ENCODE peak calls at places on chromosomes 13 and 19, in ten cellular contexts. One of them, this sample, is unnamed.

GRCh38 chr13:103663996-103664395 is 597.8 kb upstream of the SLC10A2 start:
- DNase-seq in iris pigment epithelial cell: no peak
- DNase-seq in A549: no peak
- DNase-seq in CD8-positive, alpha-beta T cell: no peak
- DNase-seq in nephron progenitor cell: no peak
- DNase-seq in fibroblast of pulmonary artery: no peak
- DNase-seq in PC-9: peak; percentile 9
- DNase-seq in amniotic stem cell: no peak
- DNase-seq in GDM1: no peak
- DNase-seq in NCI-H524 treated with DMSO at 0.1 percent for 48 hours: no peak
- DNase-seq in this sample: no peak

GRCh38 chr13:55937180-55937579 is 1203.5 kb upstream of the PRR20A start:
- DNase-seq in fibroblast of pulmonary artery: no peak
- DNase-seq in CD8-positive, alpha-beta T cell: no peak
- DNase-seq in A549: no peak
- DNase-seq in amniotic stem cell: no peak
- DNase-seq in NCI-H524 treated with DMSO at 0.1 percent for 48 hours: no peak
- DNase-seq in nephron progenitor cell: no peak
- DNase-seq in PC-9: no peak
- DNase-seq in GDM1: no peak
- DNase-seq in iris pigment epithelial cell: no peak
- DNase-seq in this sample: no peak

GRCh38 chr19:35141627-35142401 is 1.2 kb upstream of the FXYD7 start:
- DNase-seq in CD8-positive, alpha-beta T cell: no peak
- DNase-seq in NCI-H524 treated with DMSO at 0.1 percent for 48 hours: no peak
- DNase-seq in PC-9: no peak
- DNase-seq in A549: no peak
- DNase-seq in amniotic stem cell: no peak
- DNase-seq in fibroblast of pulmonary artery: no peak
- DNase-seq in iris pigment epithelial cell: no peak
- DNase-seq in GDM1: no peak
- DNase-seq in nephron progenitor cell: no peak
- DNase-seq in this sample: no peak

GRCh38 chr13:33119886-33120543 is 103.8 kb downstream of the KL start:
- DNase-seq in amniotic stem cell: no peak
- DNase-seq in CD8-positive, alpha-beta T cell: no peak
- DNase-seq in GDM1: no peak
- DNase-seq in iris pigment epithelial cell: peak; percentile 65
- DNase-seq in PC-9: peak; percentile 62
- DNase-seq in nephron progenitor cell: no peak
- DNase-seq in A549: peak; percentile 24
- DNase-seq in fibroblast of pulmonary artery: no peak
- DNase-seq in NCI-H524 treated with DMSO at 0.1 percent for 48 hours: no peak
- DNase-seq in this sample: no peak

GRCh38 chr13:27627377-27627776 is 5.7 kb downstream of the POLR1D start:
- DNase-seq in amniotic stem cell: no peak
- DNase-seq in NCI-H524 treated with DMSO at 0.1 percent for 48 hours: no peak
- DNase-seq in fibroblast of pulmonary artery: no peak
- DNase-seq in CD8-positive, alpha-beta T cell: no peak
- DNase-seq in A549: no peak
- DNase-seq in nephron progenitor cell: no peak
- DNase-seq in iris pigment epithelial cell: no peak
- DNase-seq in PC-9: no peak
- DNase-seq in GDM1: no peak
- DNase-seq in this sample: no peak

GRCh38 chr19:2554856-2555255 is 78.9 kb downstream of the GADD45B start:
- DNase-seq in amniotic stem cell: no peak
- DNase-seq in PC-9: no peak
- DNase-seq in CD8-positive, alpha-beta T cell: no peak
- DNase-seq in nephron progenitor cell: no peak
- DNase-seq in fibroblast of pulmonary artery: peak; percentile 38
- DNase-seq in GDM1: no peak
- DNase-seq in iris pigment epithelial cell: peak; percentile 26
- DNase-seq in NCI-H524 treated with DMSO at 0.1 percent for 48 hours: no peak
- DNase-seq in A549: no peak
- DNase-seq in this sample: no peak

GRCh38 chr13:35716644-35717170 is 240.2 kb upstream of the MAB21L1 start:
- DNase-seq in PC-9: no peak
- DNase-seq in nephron progenitor cell: no peak
- DNase-seq in A549: no peak
- DNase-seq in iris pigment epithelial cell: no peak
- DNase-seq in fibroblast of pulmonary artery: no peak
- DNase-seq in NCI-H524 treated with DMSO at 0.1 percent for 48 hours: no peak
- DNase-seq in amniotic stem cell: no peak
- DNase-seq in GDM1: no peak
- DNase-seq in CD8-positive, alpha-beta T cell: no peak
- DNase-seq in this sample: no peak

GRCh38 chr13:105996391-105997028 is 539.0 kb downstream of the EFNB2 start:
- DNase-seq in iris pigment epithelial cell: no peak
- DNase-seq in nephron progenitor cell: no peak
- DNase-seq in fibroblast of pulmonary artery: no peak
- DNase-seq in amniotic stem cell: no peak
- DNase-seq in PC-9: no peak
- DNase-seq in CD8-positive, alpha-beta T cell: no peak
- DNase-seq in NCI-H524 treated with DMSO at 0.1 percent for 48 hours: peak; percentile 81
- DNase-seq in GDM1: no peak
- DNase-seq in A549: no peak
- DNase-seq in this sample: no peak

GRCh38 chr13:32284927-32285632 is 30.1 kb downstream of the ZAR1L start:
- DNase-seq in CD8-positive, alpha-beta T cell: no peak
- DNase-seq in NCI-H524 treated with DMSO at 0.1 percent for 48 hours: no peak
- DNase-seq in PC-9: peak; percentile 10
- DNase-seq in amniotic stem cell: no peak
- DNase-seq in A549: no peak
- DNase-seq in GDM1: no peak
- DNase-seq in nephron progenitor cell: no peak
- DNase-seq in fibroblast of pulmonary artery: peak; percentile 94
- DNase-seq in iris pigment epithelial cell: peak; percentile 78
- DNase-seq in this sample: no peak

GRCh38 chr13:66860868-66861447 is 369.2 kb downstream of the PCDH9 start:
- DNase-seq in amniotic stem cell: no peak
- DNase-seq in PC-9: no peak
- DNase-seq in A549: no peak
- DNase-seq in NCI-H524 treated with DMSO at 0.1 percent for 48 hours: no peak
- DNase-seq in iris pigment epithelial cell: no peak
- DNase-seq in CD8-positive, alpha-beta T cell: no peak
- DNase-seq in nephron progenitor cell: no peak
- DNase-seq in GDM1: no peak
- DNase-seq in fibroblast of pulmonary artery: no peak
- DNase-seq in this sample: no peak

GRCh38 chr13:67150608-67151007 is 79.5 kb downstream of the PCDH9 start:
- DNase-seq in PC-9: no peak
- DNase-seq in NCI-H524 treated with DMSO at 0.1 percent for 48 hours: no peak
- DNase-seq in amniotic stem cell: no peak
- DNase-seq in nephron progenitor cell: no peak
- DNase-seq in A549: no peak
- DNase-seq in GDM1: no peak
- DNase-seq in iris pigment epithelial cell: no peak
- DNase-seq in fibroblast of pulmonary artery: no peak
- DNase-seq in CD8-positive, alpha-beta T cell: no peak
- DNase-seq in this sample: no peak

GRCh38 chr19:44758596-44758995 is 10.1 kb downstream of the BCL3 start:
- DNase-seq in PC-9: no peak
- DNase-seq in NCI-H524 treated with DMSO at 0.1 percent for 48 hours: no peak
- DNase-seq in amniotic stem cell: no peak
- DNase-seq in iris pigment epithelial cell: no peak
- DNase-seq in GDM1: no peak
- DNase-seq in fibroblast of pulmonary artery: no peak
- DNase-seq in A549: peak; percentile 76
- DNase-seq in nephron progenitor cell: peak; percentile 53
- DNase-seq in CD8-positive, alpha-beta T cell: no peak
- DNase-seq in this sample: no peak

GRCh38 chr13:113060557-113061270 is 44.9 kb upstream of the F7 start:
- DNase-seq in nephron progenitor cell: no peak
- DNase-seq in PC-9: no peak
- DNase-seq in NCI-H524 treated with DMSO at 0.1 percent for 48 hours: no peak
- DNase-seq in CD8-positive, alpha-beta T cell: no peak
- DNase-seq in fibroblast of pulmonary artery: no peak
- DNase-seq in amniotic stem cell: no peak
- DNase-seq in A549: no peak
- DNase-seq in GDM1: no peak
- DNase-seq in iris pigment epithelial cell: no peak
- DNase-seq in this sample: no peak

GRCh38 chr19:50646074-50646807 is 3.0 kb upstream of the C19orf81 start:
- DNase-seq in iris pigment epithelial cell: peak; percentile 81
- DNase-seq in CD8-positive, alpha-beta T cell: no peak
- DNase-seq in PC-9: peak; percentile 5
- DNase-seq in fibroblast of pulmonary artery: peak; percentile 84
- DNase-seq in amniotic stem cell: no peak
- DNase-seq in A549: peak; percentile 83
- DNase-seq in NCI-H524 treated with DMSO at 0.1 percent for 48 hours: no peak
- DNase-seq in GDM1: no peak
- DNase-seq in nephron progenitor cell: no peak
- DNase-seq in this sample: no peak

GRCh38 chr13:27375686-27376326 is 48.6 kb upstream of the GTF3A start:
- DNase-seq in amniotic stem cell: no peak
- DNase-seq in fibroblast of pulmonary artery: peak; percentile 74
- DNase-seq in NCI-H524 treated with DMSO at 0.1 percent for 48 hours: no peak
- DNase-seq in GDM1: no peak
- DNase-seq in iris pigment epithelial cell: peak; percentile 59
- DNase-seq in CD8-positive, alpha-beta T cell: no peak
- DNase-seq in nephron progenitor cell: peak; percentile 87
- DNase-seq in A549: peak; percentile 59
- DNase-seq in PC-9: peak; percentile 34
- DNase-seq in this sample: no peak

GRCh38 chr19:39847525-39847924 is 1.3 kb upstream of the FBL start:
- DNase-seq in GDM1: no peak
- DNase-seq in A549: no peak
- DNase-seq in PC-9: no peak
- DNase-seq in CD8-positive, alpha-beta T cell: no peak
- DNase-seq in nephron progenitor cell: no peak
- DNase-seq in fibroblast of pulmonary artery: no peak
- DNase-seq in amniotic stem cell: no peak
- DNase-seq in iris pigment epithelial cell: no peak
- DNase-seq in NCI-H524 treated with DMSO at 0.1 percent for 48 hours: no peak
- DNase-seq in this sample: no peak

GRCh38 chr19:45187421-45188100 is 9.0 kb downstream of the BLOC1S3 start:
- DNase-seq in fibroblast of pulmonary artery: peak; percentile 17
- DNase-seq in PC-9: peak; percentile 21
- DNase-seq in amniotic stem cell: no peak
- DNase-seq in nephron progenitor cell: peak; percentile 35
- DNase-seq in iris pigment epithelial cell: no peak
- DNase-seq in GDM1: peak; percentile 18
- DNase-seq in CD8-positive, alpha-beta T cell: no peak
- DNase-seq in NCI-H524 treated with DMSO at 0.1 percent for 48 hours: no peak
- DNase-seq in A549: no peak
- DNase-seq in this sample: no peak

GRCh38 chr19:14139944-14140343 is 3.6 kb upstream of the ASF1B start:
- DNase-seq in fibroblast of pulmonary artery: no peak
- DNase-seq in NCI-H524 treated with DMSO at 0.1 percent for 48 hours: no peak
- DNase-seq in GDM1: no peak
- DNase-seq in iris pigment epithelial cell: peak; percentile 59
- DNase-seq in CD8-positive, alpha-beta T cell: no peak
- DNase-seq in A549: no peak
- DNase-seq in nephron progenitor cell: no peak
- DNase-seq in PC-9: peak; percentile 39
- DNase-seq in amniotic stem cell: no peak
- DNase-seq in this sample: no peak

GRCh38 chr19:10975374-10976036 is 14.7 kb downstream of the SMARCA4 start:
- DNase-seq in PC-9: no peak
- DNase-seq in fibroblast of pulmonary artery: peak; percentile 77
- DNase-seq in NCI-H524 treated with DMSO at 0.1 percent for 48 hours: no peak
- DNase-seq in amniotic stem cell: no peak
- DNase-seq in GDM1: no peak
- DNase-seq in iris pigment epithelial cell: peak; percentile 47
- DNase-seq in nephron progenitor cell: no peak
- DNase-seq in A549: no peak
- DNase-seq in CD8-positive, alpha-beta T cell: no peak
- DNase-seq in this sample: no peak

GRCh38 chr19:6720369-6721112 is at the start of gene C3:
- DNase-seq in PC-9: peak; percentile 69
- DNase-seq in amniotic stem cell: no peak
- DNase-seq in NCI-H524 treated with DMSO at 0.1 percent for 48 hours: no peak
- DNase-seq in fibroblast of pulmonary artery: peak; percentile 94
- DNase-seq in GDM1: no peak
- DNase-seq in iris pigment epithelial cell: peak; percentile 87
- DNase-seq in A549: peak; percentile 62
- DNase-seq in nephron progenitor cell: no peak
- DNase-seq in CD8-positive, alpha-beta T cell: no peak
- DNase-seq in this sample: no peak

GRCh38 chr19:4376991-4377781 is 23.2 kb downstream of the SH3GL1 start:
- DNase-seq in A549: no peak
- DNase-seq in CD8-positive, alpha-beta T cell: no peak
- DNase-seq in NCI-H524 treated with DMSO at 0.1 percent for 48 hours: no peak
- DNase-seq in fibroblast of pulmonary artery: no peak
- DNase-seq in amniotic stem cell: no peak
- DNase-seq in nephron progenitor cell: no peak
- DNase-seq in iris pigment epithelial cell: no peak
- DNase-seq in GDM1: no peak
- DNase-seq in PC-9: peak; percentile 86
- DNase-seq in this sample: no peak